ENCODE peak calls at places on chromosomes 3 and 15, in four cellular contexts. One of them, this sample, is unnamed. For H3K9me3, the result is how much of the 10 kb centered on the place peaks cover.

GRCh38 chr15:47411733-47412530 is 305.4 kb upstream of the SEMA6D start:
- DNase-seq in keratinocyte: no peak
- DNase-seq in H9: no peak
- DNase-seq in heart right ventricle: no peak
- DNase-seq in this sample: no peak

GRCh38 chr3:141915766-141916165 is 39.3 kb downstream of the ATP1B3 start:
- DNase-seq in keratinocyte: no peak
- DNase-seq in H9: no peak
- DNase-seq in heart right ventricle: no peak
- DNase-seq in this sample: no peak

GRCh38 chr15:93900476-93901400 is 330.6 kb upstream of the MCTP2 start:
- DNase-seq in keratinocyte: no peak
- DNase-seq in H9: peak
- DNase-seq in heart right ventricle: no peak
- DNase-seq in this sample: no peak

GRCh38 chr15:80081390-80081789 is 21.9 kb downstream of the ZFAND6 start:
- DNase-seq in keratinocyte: no peak
- DNase-seq in H9: no peak
- DNase-seq in heart right ventricle: no peak
- DNase-seq in this sample: no peak

GRCh38 chr15:88651971-88652370 is 13.2 kb downstream of the ISG20 start:
- DNase-seq in keratinocyte: no peak
- DNase-seq in H9: no peak
- DNase-seq in heart right ventricle: no peak
- DNase-seq in this sample: no peak

GRCh38 chr3:168431436-168431835 is 335.7 kb upstream of the GOLIM4 start:
- DNase-seq in keratinocyte: no peak
- DNase-seq in H9: no peak
- DNase-seq in heart right ventricle: no peak
- DNase-seq in this sample: no peak

GRCh38 chr3:96416549-96417255 is 397.7 kb upstream of the EPHA6 start:
- DNase-seq in keratinocyte: no peak
- DNase-seq in H9: no peak
- DNase-seq in heart right ventricle: no peak
- DNase-seq in this sample: no peak

GRCh38 chr3:111980716-111981456 is 2.1 kb downstream of the ABHD10 start:
- DNase-seq in keratinocyte: no peak
- DNase-seq in H9: no peak
- DNase-seq in heart right ventricle: no peak
- DNase-seq in this sample: no peak

GRCh38 chr15:31352911-31353811 is 26.5 kb downstream of the KLF13 start:
- DNase-seq in keratinocyte: no peak
- DNase-seq in H9: no peak
- DNase-seq in heart right ventricle: peak
- DNase-seq in this sample: peak

GRCh38 chr3:156483426-156483825 is 71.5 kb downstream of the SSR3 start:
- DNase-seq in keratinocyte: peak
- DNase-seq in H9: no peak
- DNase-seq in heart right ventricle: no peak
- DNase-seq in this sample: no peak

GRCh38 chr15:90780916-90781315 is 63.8 kb downstream of the BLM start:
- DNase-seq in keratinocyte: no peak
- DNase-seq in H9: no peak
- DNase-seq in heart right ventricle: no peak
- DNase-seq in this sample: no peak

GRCh38 chr15:74382004-74382816 is 14.8 kb upstream of the CYP11A1 start:
- DNase-seq in keratinocyte: no peak
- DNase-seq in H9: peak
- DNase-seq in heart right ventricle: peak
- DNase-seq in this sample: peak

GRCh38 chr3:195078891-195079440 is 192.0 kb downstream of the XXYLT1 start:
- DNase-seq in keratinocyte: no peak
- DNase-seq in H9: no peak
- DNase-seq in heart right ventricle: no peak
- DNase-seq in this sample: no peak

GRCh38 chr3:159669753-159670152 is 318.9 kb upstream of the IL12A start:
- DNase-seq in keratinocyte: no peak
- DNase-seq in H9: no peak
- DNase-seq in heart right ventricle: no peak
- DNase-seq in this sample: no peak

GRCh38 chr3:48466386-48467109 is 20.0 kb downstream of the ATRIP start:
- DNase-seq in keratinocyte: no peak
- DNase-seq in H9: peak
- DNase-seq in heart right ventricle: peak
- DNase-seq in this sample: peak

GRCh38 chr15:75050283-75050682 is 26.9 kb downstream of the PPCDC start:
- DNase-seq in keratinocyte: no peak
- DNase-seq in H9: no peak
- DNase-seq in heart right ventricle: no peak
- DNase-seq in this sample: no peak

GRCh38 chr3:36305929-36306520 is 74.3 kb upstream of the STAC start:
- DNase-seq in keratinocyte: no peak
- DNase-seq in H9: no peak
- DNase-seq in heart right ventricle: no peak
- DNase-seq in this sample: no peak

GRCh38 chr3:158748237-158748828 is 16.1 kb upstream of the RARRES1 start:
- DNase-seq in keratinocyte: no peak
- DNase-seq in H9: no peak
- DNase-seq in heart right ventricle: peak
- DNase-seq in this sample: peak

GRCh38 chr3:173371848-173372487 is 25.6 kb upstream of the NLGN1 start:
- DNase-seq in keratinocyte: no peak
- DNase-seq in H9: peak
- DNase-seq in heart right ventricle: peak
- DNase-seq in this sample: no peak

GRCh38 chr3:99473321-99473751 is 165.1 kb upstream of the COL8A1 start:
- DNase-seq in keratinocyte: no peak
- DNase-seq in H9: no peak
- DNase-seq in heart right ventricle: no peak
- DNase-seq in this sample: no peak

GRCh38 chr3:183371672-183371968 is 56.8 kb downstream of the MCF2L2 start:
- DNase-seq in keratinocyte: no peak
- DNase-seq in H9: no peak
- DNase-seq in heart right ventricle: no peak
- DNase-seq in this sample: no peak

GRCh38 chr3:151015762-151016161 is 43.2 kb upstream of the CLRN1 start:
- DNase-seq in keratinocyte: no peak
- DNase-seq in H9: no peak
- DNase-seq in heart right ventricle: no peak
- DNase-seq in this sample: no peak

GRCh38 chr3:178712247-178712646 is 176.0 kb downstream of the KCNMB2 start:
- DNase-seq in keratinocyte: no peak
- DNase-seq in H9: no peak
- DNase-seq in heart right ventricle: no peak
- DNase-seq in this sample: no peak

GRCh38 chr15:26702381-26702780 is 70.5 kb downstream of the GABRB3 start:
- DNase-seq in keratinocyte: no peak
- DNase-seq in H9: no peak
- DNase-seq in heart right ventricle: no peak
- DNase-seq in this sample: no peak

GRCh38 chr3:38049358-38050126 is 10.5 kb downstream of the DLEC1 start:
- DNase-seq in keratinocyte: no peak
- DNase-seq in H9: no peak
- DNase-seq in heart right ventricle: no peak
- DNase-seq in this sample: no peak

GRCh38 chr3:23219117-23219516 is 16.0 kb downstream of the UBE2E2 start:
- DNase-seq in keratinocyte: no peak
- DNase-seq in H9: no peak
- DNase-seq in heart right ventricle: no peak
- DNase-seq in this sample: no peak

GRCh38 chr3:31550452-31551251 is 17.9 kb downstream of the STT3B start:
- DNase-seq in keratinocyte: no peak
- DNase-seq in H9: no peak
- DNase-seq in heart right ventricle: no peak
- DNase-seq in this sample: no peak

GRCh38 chr3:89372456-89372855 is 265.0 kb downstream of the EPHA3 start:
- DNase-seq in keratinocyte: no peak
- DNase-seq in H9: no peak
- DNase-seq in heart right ventricle: no peak
- DNase-seq in this sample: no peak

GRCh38 chr3:162317046-162317445 is 820.4 kb downstream of the OTOL1 start:
- DNase-seq in keratinocyte: no peak
- DNase-seq in H9: no peak
- DNase-seq in heart right ventricle: no peak
- DNase-seq in this sample: no peak

GRCh38 chr3:171790898-171791694 is 19.2 kb downstream of the PLD1 start:
- DNase-seq in keratinocyte: no peak
- DNase-seq in H9: no peak
- DNase-seq in heart right ventricle: no peak
- DNase-seq in this sample: no peak

GRCh38 chr15:47803767-47804166 is 86.5 kb downstream of the SEMA6D start:
- DNase-seq in keratinocyte: peak
- DNase-seq in H9: no peak
- DNase-seq in heart right ventricle: no peak
- DNase-seq in this sample: no peak

GRCh38 chr3:73625124-73625665 is 454 bp upstream of the PDZRN3 start:
- DNase-seq in keratinocyte: no peak
- DNase-seq in H9: peak
- DNase-seq in heart right ventricle: peak
- DNase-seq in this sample: peak

GRCh38 chr3:108513961-108514360 is 3.6 kb upstream of the MYH15 start:
- DNase-seq in keratinocyte: no peak
- DNase-seq in H9: no peak
- DNase-seq in heart right ventricle: no peak
- DNase-seq in this sample: no peak

GRCh38 chr15:74396445-74397238 is 29.2 kb upstream of the CYP11A1 start:
- DNase-seq in keratinocyte: peak
- DNase-seq in H9: no peak
- DNase-seq in heart right ventricle: no peak
- DNase-seq in this sample: peak

GRCh38 chr3:50356553-50356952 is 2.8 kb downstream of the TMEM115 start:
- DNase-seq in keratinocyte: no peak
- DNase-seq in H9: no peak
- DNase-seq in heart right ventricle: peak
- DNase-seq in this sample: peak

GRCh38 chr3:127577448-127577847 is 13.1 kb downstream of the TPRA1 start:
- DNase-seq in keratinocyte: no peak
- DNase-seq in H9: no peak
- DNase-seq in heart right ventricle: no peak
- DNase-seq in this sample: no peak
- H3K9me3 ChIP-seq in keratinocyte: under half
- H3K9me3 ChIP-seq in H9: under half
- H3K9me3 ChIP-seq in heart right ventricle: under half
- H3K9me3 ChIP-seq in this sample: under half

DNA sequence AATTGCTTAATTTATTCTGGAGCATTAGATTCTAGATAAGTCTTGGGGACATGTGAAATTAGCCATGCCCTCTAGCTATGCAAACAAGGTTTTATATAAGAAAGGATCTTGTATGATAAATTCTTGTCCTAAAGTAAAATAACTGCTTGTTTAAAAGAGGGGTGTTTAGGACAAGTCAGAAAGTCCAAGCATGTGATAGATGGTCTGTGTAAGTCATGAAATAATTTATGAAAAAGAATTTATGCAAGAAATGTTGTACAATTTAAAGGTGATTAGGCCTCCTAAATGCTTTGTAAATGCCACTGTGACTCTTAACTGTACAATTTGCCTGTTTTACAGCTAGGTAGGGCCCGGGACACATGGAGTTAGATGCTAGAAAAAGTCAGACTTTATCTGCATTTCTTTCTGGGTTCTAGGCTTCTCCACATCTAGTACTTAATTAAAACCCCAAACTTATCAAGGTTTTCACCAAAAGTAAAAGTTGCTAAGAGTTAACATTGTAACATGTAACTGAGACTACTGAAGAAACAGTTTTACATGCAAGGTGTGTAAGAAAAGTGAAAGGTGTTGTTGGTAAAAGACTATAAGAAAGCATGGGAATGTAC is 13.2 kb downstream of the LINS1 start:
- DNase-seq in keratinocyte: no peak
- DNase-seq in H9: no peak
- DNase-seq in heart right ventricle: no peak
- DNase-seq in this sample: no peak
- H3K9me3 ChIP-seq in keratinocyte: under half
- H3K9me3 ChIP-seq in H9: under half
- H3K9me3 ChIP-seq in heart right ventricle: under half
- H3K9me3 ChIP-seq in this sample: under half

GRCh38 chr3:13902648-13903238 is 22.9 kb upstream of the WNT7A start:
- DNase-seq in keratinocyte: no peak
- DNase-seq in H9: no peak
- DNase-seq in heart right ventricle: no peak
- DNase-seq in this sample: no peak
- H3K9me3 ChIP-seq in keratinocyte: under half
- H3K9me3 ChIP-seq in H9: under half
- H3K9me3 ChIP-seq in heart right ventricle: half or more
- H3K9me3 ChIP-seq in this sample: half or more

GRCh38 chr15:77549552-77550274 is 83.0 kb downstream of the LINGO1 start:
- DNase-seq in keratinocyte: no peak
- DNase-seq in H9: no peak
- DNase-seq in heart right ventricle: no peak
- DNase-seq in this sample: no peak
- H3K9me3 ChIP-seq in keratinocyte: under half
- H3K9me3 ChIP-seq in H9: under half
- H3K9me3 ChIP-seq in heart right ventricle: under half
- H3K9me3 ChIP-seq in this sample: under half

DNA sequence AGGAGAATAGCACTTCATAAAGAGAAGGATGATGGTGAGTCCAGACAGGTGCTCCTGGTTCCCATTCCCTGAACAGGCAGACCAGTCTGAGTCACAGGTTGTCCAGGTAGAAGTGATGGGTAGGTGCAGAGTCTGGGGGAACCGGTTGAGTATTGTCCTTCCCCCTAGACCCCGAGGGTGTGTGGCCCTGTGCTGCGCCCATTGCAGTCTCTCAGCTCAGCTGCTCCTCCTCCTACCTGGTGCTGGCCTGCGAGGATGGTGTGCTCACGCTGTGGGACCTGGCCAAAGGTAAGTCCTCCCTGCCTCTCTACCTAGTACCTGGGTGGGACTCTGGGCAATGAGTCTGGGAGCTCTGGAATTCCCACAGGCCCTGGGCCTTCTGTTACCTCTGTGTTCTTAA is 19.8 kb downstream of the MESP1 start:
- DNase-seq in keratinocyte: no peak
- DNase-seq in H9: no peak
- DNase-seq in heart right ventricle: no peak
- DNase-seq in this sample: no peak
- H3K9me3 ChIP-seq in keratinocyte: under half
- H3K9me3 ChIP-seq in H9: under half
- H3K9me3 ChIP-seq in heart right ventricle: under half
- H3K9me3 ChIP-seq in this sample: under half

GRCh38 chr3:53718462-53718861 is 127.8 kb downstream of the CHDH start:
- DNase-seq in keratinocyte: no peak
- DNase-seq in H9: peak
- DNase-seq in heart right ventricle: no peak
- DNase-seq in this sample: peak
- H3K9me3 ChIP-seq in keratinocyte: under half
- H3K9me3 ChIP-seq in H9: under half
- H3K9me3 ChIP-seq in heart right ventricle: under half
- H3K9me3 ChIP-seq in this sample: under half

GRCh38 chr3:7000501-7000900 is 139.6 kb downstream of the GRM7 start:
- DNase-seq in keratinocyte: no peak
- DNase-seq in H9: no peak
- DNase-seq in heart right ventricle: no peak
- DNase-seq in this sample: no peak
- H3K9me3 ChIP-seq in keratinocyte: under half
- H3K9me3 ChIP-seq in H9: under half
- H3K9me3 ChIP-seq in heart right ventricle: under half
- H3K9me3 ChIP-seq in this sample: under half

This sample was measured in stomach.